ENCODE peak calls at places on chromosomes 16 and 17, in five cellular contexts. C is cardiac muscle cell, E is breast epithelium, X is ascending aorta, S is left lung. T is an unnamed sample.

GRCh38 chr16:35492225-35492624 is 2032.8 kb downstream of the TP53TG3F start:
- DNase-seq in X (no peak), C (no peak), E (no peak), S (no peak), T (no peak)

GRCh38 chr16:87855852-87856715 is 13.2 kb downstream of the SLC7A5 start:
- DNase-seq in S (peak; percentile 84), E (no peak), C (no peak), X (no peak), T (no peak)

GRCh38 chr17:31678431-31678830 is 180.6 kb downstream of the COPRS start:
- DNase-seq in E (no peak), C (no peak), S (no peak), X (no peak), T (peak; percentile 29)

GRCh38 chr16:27222499-27223225 is 19.3 kb downstream of the KDM8 start:
- DNase-seq in E (no peak), C (peak; percentile 30), X (no peak), S (no peak), T (no peak)

GRCh38 chr16:90023078-90023447 is 3.8 kb upstream of the DBNDD1 start:
- DNase-seq in E (no peak), X (no peak), C (no peak), S (no peak), T (no peak)

GRCh38 chr17:58611331-58611730 is 80.5 kb downstream of the TEX14 start:
- DNase-seq in C (no peak), X (no peak), S (no peak), E (no peak), T (no peak)

GRCh38 chr17:44348234-44348987 is 3.3 kb downstream of the GRN start:
- DNase-seq in X (no peak), C (no peak), S (peak; percentile 76), E (no peak), T (no peak)

GRCh38 chr17:33292981-33293867 is at the start of gene ASIC2:
- DNase-seq in E (no peak), C (peak; percentile 66), X (no peak), S (no peak), T (no peak)

GRCh38 chr16:54397190-54397835 is 110.7 kb upstream of the IRX3 start:
- DNase-seq in E (no peak), S (no peak), X (no peak), C (no peak), T (no peak)

GRCh38 chr17:48054238-48055185 is 6.4 kb downstream of the NFE2L1 start:
- DNase-seq in C (peak; percentile 97), E (peak; percentile 69), S (peak; percentile 76), X (no peak), T (no peak)

GRCh38 chr17:48053758-48054237 is 5.6 kb downstream of the NFE2L1 start:
- DNase-seq in C (no peak), E (no peak), X (no peak), S (no peak), T (no peak)

GRCh38 chr17:48051278-48051677 is 3.1 kb downstream of the NFE2L1 start:
- DNase-seq in C (no peak), E (no peak), X (no peak), S (no peak), T (no peak)

GRCh38 chr17:48052956-48053757 is 5.0 kb downstream of the NFE2L1 start:
- DNase-seq in S (peak; percentile 59), C (peak; percentile 76), X (peak; percentile 45), E (no peak), T (no peak)

DNA sequence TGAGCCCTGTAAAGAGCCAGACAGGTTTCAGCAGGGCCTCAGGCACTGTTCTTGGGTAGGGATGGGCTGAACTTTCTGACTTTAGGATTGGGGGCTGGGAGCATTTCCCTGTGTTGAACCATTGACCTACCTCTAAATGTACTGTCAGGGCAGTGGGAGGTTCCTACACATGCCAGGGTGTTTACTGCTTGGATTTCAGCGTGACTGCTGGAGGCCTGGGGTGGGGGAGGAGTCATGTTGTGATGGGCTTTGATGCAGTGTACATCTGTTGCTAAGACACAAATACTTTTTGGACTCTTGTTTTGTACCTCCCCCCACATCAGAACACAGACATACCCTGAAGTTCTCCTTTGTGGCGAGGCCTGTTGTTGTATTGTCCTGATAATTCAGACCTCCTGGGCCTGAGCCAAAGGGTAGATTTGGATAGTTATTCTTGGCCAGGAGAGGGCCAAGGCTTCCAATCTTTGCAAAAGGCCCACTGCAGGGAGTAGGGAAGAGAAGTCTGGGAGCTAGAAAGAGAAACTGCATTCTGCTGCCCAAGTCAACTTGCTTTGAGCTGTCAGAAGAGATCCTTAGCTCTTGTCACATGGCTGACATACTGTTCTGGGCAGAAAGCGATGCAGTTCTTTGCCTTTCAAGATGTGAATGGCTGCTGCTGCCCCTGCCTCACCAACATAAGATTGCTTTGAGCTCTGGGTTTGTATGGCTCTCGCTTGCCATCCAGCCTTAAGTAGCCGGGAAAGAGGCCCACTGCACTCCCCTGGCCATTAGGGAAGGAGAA is 3.7 kb downstream of the NFE2L1 start:
- DNase-seq in E (no peak), X (no peak), S (no peak), C (no peak), T (no peak)
- H3K27ac ChIP-seq in E (peak overlapping the region; percentile 96), X (peak overlapping the region; percentile 90), S (peak overlapping the region; percentile 98), C (peak overlapping the region; percentile 95), T (peak overlapping the region; percentile 98)

GRCh38 chr17:76383645-76384221 is 676 bp upstream of the SPHK1 start:
- DNase-seq in S (peak; percentile 59), C (peak; percentile 81), E (no peak), X (no peak), T (no peak)

GRCh38 chr17:76384222-76384986 is at the start of gene SPHK1:
- DNase-seq in X (no peak), E (no peak), C (peak; percentile 87), S (peak; percentile 74), T (no peak)

GRCh38 chr17:76381633-76382304 is 2.6 kb upstream of the SPHK1 start:
- DNase-seq in C (no peak), X (no peak), S (peak; percentile 49), E (no peak), T (no peak)

GRCh38 chr17:76382305-76382802 is 2.1 kb upstream of the SPHK1 start:
- DNase-seq in E (no peak), C (peak; percentile 77), S (peak; percentile 45), X (no peak), T (no peak)

DNA sequence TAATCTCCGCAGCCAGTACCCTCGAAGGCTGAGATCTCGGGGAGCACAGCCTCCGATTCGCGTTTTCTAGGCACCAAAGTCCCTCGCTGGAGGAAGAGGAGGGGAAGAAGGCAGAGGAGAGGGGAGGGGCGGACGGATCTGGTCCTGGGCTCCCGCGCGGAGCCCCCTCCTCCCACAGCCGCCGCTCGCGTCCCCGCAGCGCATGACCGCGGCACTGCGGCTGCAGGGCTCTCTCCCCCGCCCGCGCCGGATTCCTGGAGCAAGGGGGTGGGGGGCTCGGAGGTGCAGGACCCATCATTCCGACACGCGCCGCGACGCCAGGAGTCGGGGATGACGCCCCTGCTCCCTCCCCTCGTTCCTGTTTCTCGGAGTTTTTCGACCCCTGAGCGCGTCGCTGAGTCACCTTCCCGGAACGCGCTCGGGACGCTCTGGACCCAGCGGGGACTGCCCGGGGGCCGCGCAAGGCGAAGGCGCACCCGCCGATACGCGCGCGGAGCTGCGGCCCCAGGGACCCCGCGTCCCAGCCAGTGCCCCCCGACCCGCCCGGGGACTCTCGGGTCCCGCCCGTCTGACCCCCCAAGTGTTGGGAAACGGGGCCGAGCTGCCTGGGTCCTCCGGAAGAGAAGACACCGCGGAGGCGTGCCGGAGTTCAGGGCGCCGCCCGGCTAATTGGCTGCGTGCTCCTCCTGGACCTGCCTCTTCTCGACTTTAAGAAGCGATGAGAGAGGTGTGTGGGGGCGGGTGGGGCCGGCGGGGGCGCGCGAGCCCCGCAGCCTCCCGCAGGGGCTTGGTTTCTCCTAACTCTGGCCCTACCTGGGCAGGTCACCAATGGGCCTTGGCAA is 1.4 kb upstream of the SPHK1 start:
- DNase-seq in E (no peak), X (no peak), C (peak; percentile 63), S (peak; percentile 72), T (no peak)
- H3K4me3 ChIP-seq in E (peak overlapping the region; percentile 66), X (peak overlapping the region; percentile 67), C (peak overlapping the region; percentile 39), S (peak overlapping the region; percentile 73), T (peak overlapping the region; percentile 60)

DNA sequence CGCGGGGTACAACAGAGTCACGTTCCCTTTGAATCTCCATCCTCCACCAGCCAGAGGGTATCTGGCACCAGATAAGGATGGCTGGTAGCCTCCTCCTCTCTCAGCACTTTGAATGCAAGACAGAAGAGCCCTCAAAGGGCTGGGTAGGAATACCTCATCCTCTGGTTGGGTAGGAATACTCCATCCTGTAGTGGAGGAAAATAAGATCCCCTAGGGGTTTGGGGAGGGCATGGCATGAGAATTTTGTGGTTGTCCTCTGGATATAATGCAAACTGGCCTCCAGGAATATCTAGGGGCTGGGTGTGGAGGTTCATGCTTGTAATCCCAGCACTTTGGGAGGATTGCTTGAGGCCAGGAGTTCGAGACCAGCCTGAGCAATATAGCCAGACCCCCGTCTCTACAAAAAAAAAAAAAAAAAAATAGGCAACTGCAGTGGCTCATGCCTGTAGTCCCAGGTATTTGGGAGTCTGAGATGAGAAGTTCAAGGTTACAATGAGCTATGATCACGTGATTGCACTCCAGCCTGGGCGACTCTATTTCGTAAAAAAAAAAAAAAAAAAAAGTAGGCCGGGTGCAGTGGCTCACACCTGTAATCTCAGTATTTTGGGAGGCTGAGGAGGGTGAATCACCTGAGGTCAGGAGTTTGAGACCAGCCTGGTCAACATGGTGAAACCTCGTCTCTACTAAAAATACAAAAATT is 2.7 kb downstream of the IGFBP4 start:
- DNase-seq in C (no peak), X (no peak), E (no peak), S (no peak), T (no peak)
- H3K27ac ChIP-seq in C (no peak overlapping the region), X (peak overlapping the region; percentile 65), E (peak overlapping the region; percentile 94), S (peak overlapping the region; percentile 87), T (peak overlapping the region; percentile 93)

DNA sequence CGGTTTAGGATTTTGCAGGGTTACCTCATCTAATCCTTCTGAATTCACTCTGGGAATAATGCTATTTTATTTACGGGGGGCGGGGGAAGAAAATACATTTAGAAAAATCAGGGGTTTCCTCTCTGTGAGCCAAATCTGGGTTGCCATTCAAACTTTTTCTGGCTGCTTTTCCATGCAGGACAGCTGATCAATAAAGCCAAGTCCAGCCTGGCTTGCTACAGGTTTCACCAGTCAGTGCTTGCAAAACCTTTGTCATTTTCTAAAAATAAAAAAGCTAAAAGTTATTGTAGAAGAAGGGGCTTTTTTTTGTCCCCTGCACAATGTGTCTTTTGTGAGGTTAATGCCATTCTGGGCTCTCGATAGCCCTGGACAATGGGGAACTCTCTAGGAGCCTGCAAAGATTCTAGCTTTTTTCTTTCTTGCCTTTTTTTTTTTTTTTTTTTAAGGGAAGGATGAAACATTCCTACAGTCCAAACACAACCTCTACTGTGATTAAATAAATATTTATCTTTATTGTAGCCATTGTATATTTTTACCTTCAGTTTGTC is 13.1 kb upstream of the ZFHX3 start:
- DNase-seq in X (no peak), S (no peak), C (no peak), E (no peak), T (no peak)
- H3K4me3 ChIP-seq in X (peak overlapping the region; percentile 88), S (no peak overlapping the region), C (no peak overlapping the region), E (no peak overlapping the region), T (no peak overlapping the region)